ENCODE peak calls at places on chromosomes 3 and 15, in four cellular contexts. Q, R, M and N are unnamed samples.

GRCh38 chr15:31489801-31490646 is 163.4 kb downstream of the KLF13 start:
- DNase-seq in M (no peak), R (no peak), Q (no peak), N (peak)

GRCh38 chr3:44050051-44050570 is 191.6 kb upstream of the TOPAZ1 start:
- DNase-seq in R (no peak), M (no peak), Q (no peak), N (no peak)

GRCh38 chr3:177810162-177810623 is 612.9 kb upstream of the TBL1XR1 start:
- DNase-seq in R (peak), M (peak), Q (no peak), N (peak)

GRCh38 chr3:110810356-110810755 is 261.3 kb upstream of the NECTIN3 start:
- DNase-seq in M (no peak), Q (no peak), R (no peak), N (peak)

GRCh38 chr3:194748229-194748628 is 62.5 kb downstream of the FAM43A start:
- DNase-seq in M (no peak), R (no peak), Q (no peak), N (no peak)

GRCh38 chr3:156443079-156443478 is 111.8 kb downstream of the SSR3 start:
- DNase-seq in M (no peak), R (no peak), Q (no peak), N (no peak)

GRCh38 chr3:61956236-61956635 is 394.9 kb downstream of the PTPRG start:
- DNase-seq in M (peak), Q (no peak), R (no peak), N (peak)

GRCh38 chr3:176776622-176777021 is 420.7 kb downstream of the TBL1XR1 start:
- DNase-seq in M (no peak), Q (no peak), R (no peak), N (no peak)

GRCh38 chr3:83002869-83003445 is 1241.5 kb upstream of the GBE1 start:
- DNase-seq in R (no peak), M (no peak), Q (no peak), N (no peak)

GRCh38 chr3:21551019-21551418 is 200.0 kb downstream of the ZNF385D start:
- DNase-seq in M (no peak), R (no peak), Q (no peak), N (peak)

GRCh38 chr3:172856766-172857742 is 106.5 kb downstream of the ECT2 start:
- DNase-seq in Q (no peak), M (no peak), R (no peak), N (no peak)

GRCh38 chr3:38177175-38177574 is 11.8 kb downstream of the OXSR1 start:
- DNase-seq in M (no peak), Q (no peak), R (no peak), N (no peak)

GRCh38 chr15:93882779-93883178 is 348.6 kb upstream of the MCTP2 start:
- DNase-seq in R (no peak), Q (no peak), M (no peak), N (no peak)

GRCh38 chr15:77083381-77084160 is 12.7 kb upstream of the TSPAN3 start:
- DNase-seq in R (peak), Q (peak), M (no peak), N (no peak)

GRCh38 chr15:50233192-50233736 is 32.3 kb downstream of the HDC start:
- DNase-seq in R (no peak), M (no peak), Q (no peak), N (no peak)

GRCh38 chr15:52493968-52494367 is 34.7 kb downstream of the MYO5A start:
- DNase-seq in R (no peak), Q (no peak), M (no peak), N (peak)

GRCh38 chr15:60423540-60423939 is 25.8 kb upstream of the ANXA2 start:
- DNase-seq in R (peak), Q (no peak), M (peak), N (peak)

GRCh38 chr3:114447545-114447944 is 153.7 kb downstream of the TIGIT start:
- DNase-seq in M (no peak), Q (no peak), R (no peak), N (no peak)

GRCh38 chr15:100723323-100723801 is 121.0 kb downstream of the ASB7 start:
- DNase-seq in M (no peak), R (no peak), Q (no peak), N (peak)

GRCh38 chr3:149507491-149508324 is 33.2 kb downstream of the TM4SF4 start:
- DNase-seq in R (no peak), M (peak), Q (no peak), N (peak)

GRCh38 chr3:184745526-184745925 is 33.7 kb upstream of the MAGEF1 start:
- DNase-seq in R (no peak), M (no peak), Q (peak), N (no peak)

GRCh38 chr15:66545249-66545648 is 20.5 kb downstream of the LCTL start:
- DNase-seq in Q (no peak), M (no peak), R (no peak), N (no peak)

GRCh38 chr15:23069496-23070166 is 30.3 kb upstream of the TUBGCP5 start:
- DNase-seq in Q (no peak), R (no peak), M (no peak), N (no peak)

GRCh38 chr3:193928354-193929209 is 207.4 kb upstream of the HES1 start:
- DNase-seq in R (no peak), Q (no peak), M (no peak), N (no peak)

GRCh38 chr3:57892423-57892822 is 115.8 kb upstream of the FLNB start:
- DNase-seq in Q (no peak), M (no peak), R (no peak), N (no peak)

GRCh38 chr15:52241489-52241888 is 50.3 kb upstream of the GNB5 start:
- DNase-seq in R (no peak), Q (no peak), M (no peak), N (no peak)

GRCh38 chr3:71421820-71422566 is 161.5 kb downstream of the FOXP1 start:
- DNase-seq in M (no peak), R (no peak), Q (no peak), N (no peak)

GRCh38 chr3:139318431-139318816 is 25.4 kb upstream of the MRPS22 start:
- DNase-seq in R (no peak), M (no peak), Q (no peak), N (no peak)

GRCh38 chr3:31668258-31668657 is 135.5 kb downstream of the STT3B start:
- DNase-seq in Q (no peak), M (no peak), R (peak), N (no peak)

GRCh38 chr3:142808103-142808917 is 80.6 kb downstream of the PCOLCE2 start:
- DNase-seq in R (peak), Q (no peak), M (peak), N (peak)

GRCh38 chr15:70863450-70864218 is 9.7 kb upstream of the LARP6 start:
- DNase-seq in R (peak), Q (no peak), M (no peak), N (peak)

GRCh38 chr15:68334661-68335124 is 57.1 kb downstream of the FEM1B start:
- DNase-seq in M (peak), Q (no peak), R (no peak), N (no peak)

GRCh38 chr3:16936233-16936632 is 51.5 kb downstream of the PLCL2 start:
- DNase-seq in R (no peak), Q (no peak), M (no peak), N (no peak)

GRCh38 chr3:90184861-90185260 is 1077.4 kb downstream of the EPHA3 start:
- DNase-seq in Q (no peak), R (no peak), M (no peak), N (peak)

GRCh38 chr3:96931491-96931890 is 117.1 kb downstream of the EPHA6 start:
- DNase-seq in M (no peak), Q (no peak), R (no peak), N (no peak)

GRCh38 chr3:27147215-27147614 is 222.0 kb downstream of the NEK10 start:
- DNase-seq in M (no peak), Q (no peak), R (no peak), N (no peak)

GRCh38 chr3:10983219-10983916 is 9.2 kb upstream of the SLC6A1 start:
- DNase-seq in Q (no peak), M (no peak), R (no peak), N (peak)

GRCh38 chr15:78620839-78621421 is at the start of gene CHRNA3:
- DNase-seq in M (no peak), R (no peak), Q (no peak), N (no peak)

GRCh38 chr15:40929730-40930429 is 740 bp downstream of the DLL4 start:
- DNase-seq in Q (no peak), M (no peak), R (no peak), N (peak)
- H3K4me3 ChIP-seq in Q (peak), M (peak), R (peak), N (peak)

DNA sequence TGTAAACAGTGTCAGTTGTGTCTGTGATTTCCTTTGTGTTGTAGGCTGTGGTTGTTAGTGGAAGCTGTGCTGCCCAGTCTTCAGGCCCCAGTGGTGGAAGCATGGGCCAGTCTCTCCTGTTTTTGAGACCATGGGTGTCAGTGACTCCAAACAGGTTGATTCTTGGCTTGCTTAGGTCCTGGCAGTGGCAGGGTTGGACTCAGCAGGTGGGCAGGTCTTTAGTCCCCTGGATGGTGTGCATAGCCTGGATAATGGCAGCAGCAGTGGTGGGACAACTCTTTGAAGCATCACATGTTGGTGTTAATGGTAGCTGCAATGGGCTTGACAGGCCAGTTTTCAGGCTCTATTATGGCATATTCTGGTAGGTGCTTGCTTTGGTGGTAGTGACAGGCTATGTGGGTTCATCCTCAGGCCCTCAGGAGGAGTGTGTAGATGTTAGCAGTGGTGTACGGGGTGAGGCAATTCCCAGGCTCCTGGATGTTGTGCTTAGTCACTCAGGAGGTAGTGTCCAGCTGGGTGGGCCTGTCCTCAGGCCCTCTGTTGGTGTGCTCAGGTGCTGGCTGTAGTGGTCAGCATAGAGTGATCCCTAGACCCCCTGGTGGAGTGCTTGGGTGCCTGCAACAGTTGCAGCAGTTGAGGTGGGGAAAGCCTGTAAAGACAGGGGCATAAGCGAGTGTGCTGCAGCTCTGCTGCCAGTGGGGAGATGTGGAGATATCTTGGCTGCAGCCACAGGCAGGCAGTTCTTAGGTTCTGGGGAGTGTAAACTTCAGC is 596.7 kb downstream of the PDCD6IP start:
- DNase-seq in M (no peak), Q (no peak), R (no peak), N (no peak)
- TF ChIP-seq CTCF in M (no peak), Q (no peak), R (no peak), N (no peak)

DNA sequence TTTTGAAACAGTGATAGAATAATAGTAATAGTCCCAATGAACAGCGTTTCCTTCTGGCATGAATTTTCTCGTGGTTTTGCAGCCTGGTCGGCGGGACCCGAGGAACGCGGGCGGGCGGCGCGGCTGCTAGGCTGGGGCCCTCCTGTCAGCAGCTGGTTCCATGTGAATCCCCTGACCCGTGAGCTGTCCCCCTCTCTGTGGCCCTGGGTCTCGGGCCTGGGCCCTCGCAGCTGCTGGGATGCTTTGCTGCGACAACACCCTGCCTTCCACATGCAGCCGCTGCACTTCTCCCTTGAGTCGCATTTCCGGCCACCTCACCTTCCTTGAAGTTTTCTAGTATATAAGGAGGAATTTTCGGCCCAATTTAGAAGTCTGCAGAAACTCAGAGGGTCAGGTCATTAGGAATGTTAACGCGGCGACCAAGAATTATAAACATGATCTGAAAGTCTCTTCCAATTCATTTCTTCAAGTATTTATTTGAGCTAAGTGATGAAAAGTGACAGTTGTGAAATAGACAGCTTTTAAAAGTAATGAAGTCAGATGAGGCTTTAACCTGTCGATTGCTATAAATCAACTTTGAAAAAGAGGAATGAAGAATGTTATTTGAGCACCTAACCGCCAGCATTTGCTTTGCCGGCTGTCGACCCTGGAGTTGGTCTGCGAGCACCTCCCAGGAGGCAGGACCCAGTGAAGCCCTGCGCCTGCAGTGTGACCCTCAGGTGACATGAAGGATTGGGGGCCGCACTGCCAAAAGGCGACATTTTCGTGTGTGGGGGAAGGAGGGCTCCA is 27.7 kb downstream of the NR2F2 start:
- DNase-seq in R (no peak), M (no peak), Q (no peak), N (no peak)
- H3K4me3 ChIP-seq in R (no peak), M (peak), Q (peak), N (peak)

GRCh38 chr15:80587007-80587406 is 108.1 kb upstream of the ABHD17C start:
- DNase-seq in R (no peak), Q (no peak), M (no peak), N (no peak)
- TF ChIP-seq CTCF in R (no peak), Q (no peak), M (no peak), N (no peak)

GRCh38 chr3:179672918-179673317 is 20.1 kb downstream of the USP13 start:
- DNase-seq in Q (no peak), R (no peak), M (no peak), N (no peak)
- H3K4me3 ChIP-seq in Q (no peak), R (no peak), M (no peak), N (no peak)

DNA sequence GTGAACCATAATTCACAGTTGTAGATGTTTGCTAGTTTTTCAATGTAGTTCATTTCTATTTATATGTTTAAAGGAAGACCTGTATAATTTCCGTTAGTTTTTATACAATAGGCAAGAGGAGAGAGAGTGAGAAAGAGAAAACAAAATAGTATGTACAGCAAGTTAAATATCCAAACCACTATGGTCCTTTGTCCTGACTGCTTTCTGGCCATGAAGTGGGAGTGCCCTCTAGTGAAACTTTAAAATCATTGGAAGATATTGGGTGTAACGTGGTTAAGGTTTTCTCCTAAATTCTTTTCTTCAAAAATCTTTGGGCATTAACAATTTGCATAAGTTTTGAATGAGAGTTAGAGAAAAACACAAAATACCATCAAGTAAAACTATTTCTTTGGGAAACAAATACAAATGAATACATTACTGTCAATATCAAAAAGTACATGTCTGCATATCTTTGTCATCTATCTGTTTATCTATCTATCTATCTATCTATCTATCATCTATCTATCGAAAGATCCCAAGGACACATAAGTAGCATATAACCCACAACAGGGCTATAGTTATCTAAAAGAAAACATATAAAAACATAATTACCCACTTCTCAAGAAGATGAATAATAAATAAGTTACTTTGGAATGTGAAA is 534.6 kb upstream of the ATP11B start:
- DNase-seq in R (no peak), Q (no peak), M (no peak), N (peak)
- TF ChIP-seq CTCF in R (peak), Q (no peak), M (no peak), N (no peak)

DNA sequence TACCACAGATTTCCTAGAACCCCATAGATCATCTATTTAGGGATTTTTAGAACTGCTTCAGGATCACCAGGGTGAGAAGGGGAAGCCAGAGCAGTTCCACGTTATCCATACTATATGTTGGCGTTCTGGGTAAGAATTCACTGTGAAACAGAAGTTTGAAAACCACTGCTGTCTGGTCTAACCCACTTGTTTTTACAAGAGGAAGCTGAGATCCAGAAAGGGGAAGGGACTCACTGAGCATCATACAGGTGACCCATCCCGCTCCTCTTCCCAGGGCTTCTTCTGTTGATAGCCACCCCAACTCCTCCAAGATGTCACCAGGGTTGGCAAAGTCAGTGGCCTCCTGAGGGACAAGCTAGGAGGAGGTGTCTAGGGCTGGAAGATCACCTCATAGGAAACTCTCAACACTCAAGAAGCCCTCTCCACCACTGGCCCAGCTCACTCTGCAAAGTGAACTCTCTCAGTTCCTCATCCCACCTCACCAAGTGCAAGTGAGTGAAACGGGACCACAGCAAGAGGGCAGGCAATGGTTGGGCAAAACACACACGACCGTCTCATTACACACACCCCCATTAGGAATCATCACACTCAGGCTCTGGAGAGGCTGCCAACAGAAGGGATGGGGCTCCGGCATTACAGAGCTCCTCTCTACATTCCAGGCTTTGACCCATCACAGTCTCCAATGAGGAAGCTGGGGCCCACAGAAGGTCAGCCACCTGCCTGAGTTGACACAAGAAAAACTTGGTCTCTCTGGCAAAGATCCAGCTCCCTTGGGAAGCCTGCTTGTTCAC is 1.8 kb downstream of the DAPK2 start:
- DNase-seq in R (no peak), M (no peak), Q (no peak), N (no peak)
- H3K4me3 ChIP-seq in R (no peak), M (no peak), Q (no peak), N (peak)

DNA sequence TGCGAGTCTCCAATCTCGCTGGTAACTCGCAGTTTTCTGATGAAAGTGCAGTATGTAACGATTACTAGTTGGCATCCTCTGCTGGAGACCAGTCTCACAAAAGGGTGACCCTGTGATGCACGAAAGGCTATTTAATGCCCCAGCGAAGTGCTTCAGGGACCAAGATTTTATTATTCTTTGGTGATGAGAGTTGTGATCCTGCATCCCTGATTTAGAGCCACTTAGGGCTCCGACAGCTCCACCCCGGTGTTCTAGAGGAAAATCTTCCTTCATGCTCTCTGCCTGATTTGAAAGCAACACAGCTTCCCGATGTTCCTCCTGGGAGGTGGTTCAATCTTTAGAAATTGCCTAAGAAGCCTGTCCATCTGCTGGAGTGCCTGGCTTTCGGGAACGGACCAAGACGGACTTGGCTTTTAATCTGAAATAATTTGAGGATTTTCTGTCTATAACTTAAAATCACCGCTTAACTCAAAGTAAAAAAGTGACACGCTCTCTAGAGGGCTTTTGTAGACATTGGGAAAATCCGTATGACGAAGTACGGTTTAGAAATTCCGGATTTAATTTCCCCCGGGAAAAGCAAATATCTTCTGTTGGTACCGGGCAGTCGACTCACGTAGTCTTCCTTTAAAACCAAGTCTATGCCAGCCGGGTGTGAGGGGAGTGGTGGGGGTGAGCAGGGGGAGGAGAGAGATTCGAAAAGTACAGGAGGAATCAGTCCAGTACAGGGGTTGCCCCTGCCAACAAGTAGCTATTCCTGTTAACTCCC is 990 bp upstream of the ALCAM start:
- DNase-seq in M (no peak), R (no peak), Q (peak), N (peak)
- TF ChIP-seq CTCF in M (peak), R (no peak), Q (no peak), N (no peak)

GRCh38 chr15:84818221-84819131 is 1.3 kb downstream of the ALPK3 start:
- DNase-seq in Q (peak), M (no peak), R (no peak), N (no peak)

GRCh38 chr15:84819291-84819768 is 2.2 kb downstream of the ALPK3 start:
- DNase-seq in Q (no peak), M (no peak), R (no peak), N (no peak)

GRCh38 chr15:84819791-84820190 is 2.6 kb downstream of the ALPK3 start:
- DNase-seq in M (no peak), Q (no peak), R (no peak), N (no peak)

GRCh38 chr15:84816694-84817460 is at the start of gene ALPK3:
- DNase-seq in Q (no peak), R (no peak), M (no peak), N (no peak)

GRCh38 chr15:84817461-84818081 is 415 bp downstream of the ALPK3 start:
- DNase-seq in Q (no peak), M (no peak), R (no peak), N (no peak)
- H3K4me3 ChIP-seq in Q (no peak), M (no peak), R (no peak), N (no peak)